ENCODE peak calls at places on chromosomes 2 and 18, in seven cellular contexts. Y, B, A, E, N, H and O are unnamed samples.

GRCh38 chr18:79507076-79507545 is 111.4 kb downstream of the NFATC1 start:
- DNase-seq in Y (no peak), B (no peak), A (peak), E (no peak), N (peak), H (peak), O (no peak)

GRCh38 chr2:120445431-120446143 is 99.7 kb downstream of the INHBB start:
- DNase-seq in Y (no peak), B (no peak), A (no peak), E (no peak), N (no peak), H (no peak), O (no peak)

GRCh38 chr2:16962459-16962858 is 296.8 kb upstream of the CYRIA start:
- DNase-seq in Y (no peak), B (no peak), A (no peak), E (no peak), N (no peak), H (no peak), O (no peak)

GRCh38 chr18:25038261-25038660 is 313.7 kb downstream of the ZNF521 start:
- DNase-seq in Y (no peak), B (no peak), A (no peak), E (no peak), N (no peak), H (no peak), O (no peak)

GRCh38 chr2:235350234-235350633 is 143.6 kb upstream of the AGAP1 start:
- DNase-seq in Y (no peak), B (no peak), A (no peak), E (no peak), N (no peak), H (no peak), O (no peak)

GRCh38 chr2:33535409-33535808 is 59.0 kb downstream of the RASGRP3 start:
- DNase-seq in Y (no peak), B (no peak), A (peak), E (no peak), N (no peak), H (no peak), O (no peak)

GRCh38 chr2:32772623-32773221 is 144.9 kb downstream of the TTC27 start:
- DNase-seq in Y (no peak), B (no peak), A (no peak), E (peak), N (no peak), H (no peak), O (peak)

GRCh38 chr2:7083580-7084509 is 166.6 kb downstream of the RNF144A start:
- DNase-seq in Y (no peak), B (no peak), A (no peak), E (peak), N (no peak), H (no peak), O (peak)

GRCh38 chr18:286515-287310 is 18.9 kb upstream of the THOC1 start:
- DNase-seq in Y (no peak), B (no peak), A (no peak), E (no peak), N (no peak), H (no peak), O (no peak)

GRCh38 chr2:230578106-230578505 is 134.5 kb upstream of the CAB39 start:
- DNase-seq in Y (no peak), B (no peak), A (no peak), E (peak), N (no peak), H (no peak), O (no peak)

GRCh38 chr2:236993-237539 is 26.8 kb downstream of the SH3YL1 start:
- DNase-seq in Y (no peak), B (no peak), A (no peak), E (no peak), N (no peak), H (no peak), O (no peak)

GRCh38 chr2:46298522-46299351 is 1.5 kb downstream of the EPAS1 start:
- DNase-seq in Y (no peak), B (no peak), A (peak), E (peak), N (peak), H (peak), O (no peak)

GRCh38 chr2:88919087-88919738 is 227.7 kb downstream of the RPIA start:
- DNase-seq in Y (no peak), B (no peak), A (no peak), E (peak), N (no peak), H (no peak), O (no peak)